ENCODE peak calls at places on chromosome 12, in six cellular contexts. C is frontal cortex, Q is ureter, M is T-helper 2 cell, S is NAMALWA, T is spleen. D is an unnamed sample.

GRCh38 chr12:105641742-105642141 is 311.3 kb downstream of the C12orf75 start:
- DNase-seq in C (no peak), M (no peak), T (no peak), Q (no peak), S (no peak), D (no peak)

GRCh38 chr12:12123209-12123608 is 52.5 kb downstream of the BCL2L14 start:
- DNase-seq in C (no peak), M (no peak), S (no peak), Q (no peak), T (no peak), D (no peak)

GRCh38 chr12:24036438-24037204 is 87.2 kb upstream of the SOX5 start:
- DNase-seq in C (no peak), S (no peak), T (no peak), M (no peak), Q (no peak), D (no peak)

GRCh38 chr12:89951050-89951693 is 242.5 kb upstream of the ATP2B1 start:
- DNase-seq in Q (no peak), S (no peak), C (no peak), T (no peak), M (no peak), D (no peak)

GRCh38 chr12:106769078-106769477 is 5.4 kb upstream of the RIC8B start:
- DNase-seq in C (no peak), Q (no peak), S (no peak), M (no peak), T (no peak), D (no peak)

GRCh38 chr12:125892276-125892675 is 827.0 kb downstream of the AACS start:
- DNase-seq in S (no peak), C (no peak), M (no peak), T (no peak), Q (no peak), D (no peak)

GRCh38 chr12:3795096-3795799 is 42.3 kb upstream of the CRACR2A start:
- DNase-seq in S (no peak), M (no peak), T (no peak), C (no peak), Q (no peak), D (no peak)

GRCh38 chr12:100566887-100567637 is 6.4 kb upstream of the GAS2L3 start:
- DNase-seq in C (no peak), Q (no peak), T (no peak), S (no peak), M (no peak), D (no peak)

GRCh38 chr12:46921048-46921753 is 95.4 kb upstream of the SLC38A4 start:
- DNase-seq in C (no peak), Q (no peak), T (no peak), M (no peak), S (no peak), D (no peak)

GRCh38 chr12:52874573-52875435 is 26.0 kb upstream of the KRT78 start:
- DNase-seq in C (no peak), M (no peak), T (no peak), S (no peak), Q (no peak), D (no peak)

GRCh38 chr12:121932176-121932536 is 13.8 kb downstream of the CFAP251 start:
- DNase-seq in S (no peak), C (no peak), Q (no peak), M (no peak), T (no peak), D (no peak)

GRCh38 chr12:130574402-130574801 is 141.7 kb downstream of the RIMBP2 start:
- DNase-seq in Q (no peak), C (no peak), S (no peak), M (no peak), T (no peak), D (no peak)

GRCh38 chr12:54215990-54216579 is 27.3 kb upstream of the SMUG1 start:
- DNase-seq in T (peak), Q (no peak), M (peak), S (peak), C (no peak), D (no peak)

GRCh38 chr12:122182887-122183587 is at the start of gene LRRC43:
- DNase-seq in S (peak), T (peak), Q (no peak), C (peak), M (no peak), D (no peak)

GRCh38 chr12:103930787-103931536 is 752 bp downstream of the HSP90B1 start:
- DNase-seq in S (peak), Q (peak), T (peak), M (peak), C (no peak), D (no peak)

GRCh38 chr12:87866602-87867292 is 162.5 kb downstream of the C12orf50 start:
- DNase-seq in C (no peak), Q (no peak), M (no peak), S (peak), T (no peak), D (no peak)

GRCh38 chr12:12172106-12172511 is 94.7 kb downstream of the LRP6 start:
- DNase-seq in Q (no peak), C (no peak), M (no peak), S (no peak), T (no peak), D (no peak)

GRCh38 chr12:34397591-34398365 is 375.5 kb downstream of the ALG10 start:
- DNase-seq in Q (peak), T (peak), M (no peak), C (peak), S (no peak), D (no peak)

GRCh38 chr12:119262388-119262787 is 72.1 kb upstream of the CCDC60 start:
- DNase-seq in T (no peak), Q (no peak), M (no peak), S (no peak), C (no peak), D (no peak)

GRCh38 chr12:26524862-26525465 is 308.0 kb downstream of the ITPR2 start:
- DNase-seq in M (no peak), Q (no peak), C (no peak), S (peak), T (no peak), D (no peak)

GRCh38 chr12:66129934-66130266 is 650 bp downstream of the LLPH start:
- DNase-seq in S (no peak), Q (no peak), T (no peak), M (no peak), C (no peak), D (no peak)

GRCh38 chr12:26691234-26691970 is 141.6 kb downstream of the ITPR2 start:
- DNase-seq in M (no peak), Q (no peak), S (no peak), C (peak), T (no peak), D (no peak)

GRCh38 chr12:88725592-88726143 is 145.4 kb upstream of the KITLG start:
- DNase-seq in S (no peak), C (no peak), T (no peak), Q (no peak), M (no peak), D (no peak)

GRCh38 chr12:93678779-93679178 is 1.6 kb downstream of the CRADD start:
- DNase-seq in S (no peak), C (no peak), Q (no peak), M (no peak), T (no peak), D (no peak)

GRCh38 chr12:65082411-65082810 is 38.7 kb downstream of the WIF1 start:
- DNase-seq in T (no peak), C (no peak), S (no peak), M (no peak), Q (no peak), D (no peak)

GRCh38 chr12:3139760-3140159 is 62.6 kb downstream of the TSPAN9 start:
- DNase-seq in S (no peak), M (no peak), Q (no peak), C (no peak), T (no peak), D (no peak)

D was measured in stimulated activated CD4-positive, alpha-beta T cell treated with anti-CD3 and anti-CD28 coated beads, Interleukin-15, amount 100 ng/mL, for 1 hour.